ENCODE peak calls at places on chromosome 1, in ten cellular contexts. D, Z, W, K, M, J, B, C, O and A are unnamed samples.

GRCh38 chr1:192496369-192497056 is 79.1 kb upstream of the RGS1 start:
- DNase-seq in D (no peak), Z (no peak), W (no peak), K (no peak), M (no peak), J (no peak), B (no peak), C (no peak), O (no peak), A (no peak)

GRCh38 chr1:10795305-10796021 is 983 bp downstream of the CASZ1 start:
- DNase-seq in D (no peak), Z (peak; percentile 71), W (no peak), K (no peak), M (peak; percentile 42), J (no peak), B (no peak), C (no peak), O (no peak), A (no peak)

GRCh38 chr1:14975119-14975518 is 178.4 kb upstream of the TMEM51 start:
- DNase-seq in D (no peak), Z (no peak), W (no peak), K (no peak), M (no peak), J (no peak), B (no peak), C (no peak), O (no peak), A (no peak)

GRCh38 chr1:222306011-222306410 is 241.9 kb downstream of the HHIPL2 start:
- DNase-seq in D (no peak), Z (no peak), W (no peak), K (no peak), M (no peak), J (no peak), B (no peak), C (no peak), O (no peak), A (no peak)

GRCh38 chr1:26861889-26862371 is 1.0 kb upstream of the SFN start:
- DNase-seq in D (no peak), Z (no peak), W (no peak), K (no peak), M (peak; percentile 44), J (no peak), B (no peak), C (no peak), O (no peak), A (no peak)

GRCh38 chr1:54218883-54219687 is 19.1 kb downstream of the MRPL37 start:
- DNase-seq in D (peak; percentile 77), Z (no peak), W (no peak), K (no peak), M (peak; percentile 57), J (no peak), B (no peak), C (no peak), O (no peak), A (no peak)

GRCh38 chr1:181386340-181386739 is 97.0 kb upstream of the CACNA1E start:
- DNase-seq in D (no peak), Z (no peak), W (no peak), K (no peak), M (no peak), J (no peak), B (no peak), C (no peak), O (no peak), A (no peak)

GRCh38 chr1:7562729-7563605 is 208.1 kb upstream of the VAMP3 start:
- DNase-seq in D (no peak), Z (no peak), W (no peak), K (no peak), M (no peak), J (no peak), B (no peak), C (no peak), O (no peak), A (no peak)

GRCh38 chr1:204171751-204172178 is 5.6 kb upstream of the REN start:
- DNase-seq in D (no peak), Z (no peak), W (no peak), K (no peak), M (no peak), J (no peak), B (no peak), C (no peak), O (peak; percentile 73), A (no peak)

GRCh38 chr1:109294481-109294880 is 11.5 kb upstream of the PSRC1 start:
- DNase-seq in D (no peak), Z (no peak), W (no peak), K (no peak), M (no peak), J (no peak), B (no peak), C (no peak), O (no peak), A (no peak)

GRCh38 chr1:109295712-109296415 is 10.9 kb downstream of the MYBPHL start:
- DNase-seq in D (no peak), Z (no peak), W (no peak), K (no peak), M (no peak), J (no peak), B (no peak), C (no peak), O (no peak), A (no peak)

GRCh38 chr1:109290137-109290536 is 7.2 kb upstream of the PSRC1 start:
- DNase-seq in D (no peak), Z (no peak), W (no peak), K (no peak), M (no peak), J (no peak), B (no peak), C (no peak), O (no peak), A (no peak)

GRCh38 chr1:109293026-109293425 is 10.1 kb upstream of the PSRC1 start:
- DNase-seq in D (no peak), Z (no peak), W (no peak), K (no peak), M (no peak), J (no peak), B (no peak), C (no peak), O (no peak), A (no peak)

GRCh38 chr1:109290998-109291397 is 8.1 kb upstream of the PSRC1 start:
- DNase-seq in D (no peak), Z (no peak), W (no peak), K (no peak), M (no peak), J (no peak), B (no peak), C (no peak), O (no peak), A (no peak)
- H3K27ac ChIP-seq in D (no peak overlapping the region), Z (no peak overlapping the region), W (no peak overlapping the region), K (no peak overlapping the region), M (no peak overlapping the region), J (no peak overlapping the region), B (no peak overlapping the region), C (no peak overlapping the region), O (no peak overlapping the region), A (no peak overlapping the region)

GRCh38 chr1:156503672-156504055 is 3.1 kb upstream of the MEF2D start:
- DNase-seq in D (no peak), Z (no peak), W (no peak), K (no peak), M (no peak), J (no peak), B (no peak), C (no peak), O (no peak), A (no peak)

GRCh38 chr1:156506450-156506849 is 5.9 kb upstream of the MEF2D start:
- DNase-seq in D (no peak), Z (no peak), W (no peak), K (no peak), M (no peak), J (no peak), B (no peak), C (no peak), O (no peak), A (no peak)

GRCh38 chr1:156505679-156506298 is 5.2 kb upstream of the MEF2D start:
- DNase-seq in D (no peak), Z (no peak), W (no peak), K (no peak), M (no peak), J (no peak), B (no peak), C (no peak), O (no peak), A (no peak)

GRCh38 chr1:156504062-156504813 is 3.7 kb upstream of the MEF2D start:
- DNase-seq in D (no peak), Z (no peak), W (no peak), K (no peak), M (no peak), J (no peak), B (peak; percentile 84), C (no peak), O (no peak), A (no peak)

DNA sequence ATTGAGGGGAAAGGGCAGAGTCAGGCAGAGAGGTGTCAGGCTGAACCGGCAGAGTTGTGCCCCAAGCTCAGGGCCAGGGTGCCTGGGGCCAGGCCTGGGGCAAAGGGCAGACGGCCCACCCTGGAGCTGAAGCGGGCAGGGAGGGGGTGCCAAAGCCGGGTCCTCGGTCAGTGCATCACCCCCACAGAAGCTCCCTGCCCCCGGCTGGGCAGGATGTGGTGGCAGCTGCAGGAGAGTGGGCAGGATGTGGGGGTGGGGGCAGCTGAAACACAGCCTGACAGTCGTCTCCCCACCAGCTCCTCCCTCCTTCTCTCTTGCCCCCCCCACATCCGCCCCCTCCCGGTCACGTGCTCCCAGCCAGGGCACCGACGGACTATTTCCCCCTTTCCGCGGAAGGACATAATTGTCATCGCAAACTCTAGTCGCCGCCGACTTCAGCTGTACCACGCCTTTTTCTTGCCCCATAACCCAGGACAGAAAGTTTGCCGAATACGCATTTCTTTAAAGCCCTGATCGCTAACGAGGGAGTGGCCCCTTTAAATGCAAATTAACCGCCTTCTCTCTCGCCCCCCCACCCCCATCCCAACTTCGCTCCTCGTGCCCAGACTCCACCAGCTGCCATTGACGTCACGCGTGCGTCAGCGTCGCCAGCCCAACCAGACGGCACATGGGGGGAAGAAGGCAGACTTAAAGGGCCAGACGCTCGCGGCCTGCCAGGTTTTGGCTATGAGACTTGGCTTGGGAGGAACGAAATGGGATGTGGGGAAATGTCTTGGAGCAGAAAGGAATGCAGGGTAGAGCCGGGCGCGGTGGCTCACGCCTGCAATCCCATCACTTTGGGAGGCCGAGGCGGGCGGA is 4.5 kb upstream of the MEF2D start:
- DNase-seq in D (peak; percentile 99), Z (peak; percentile 100), W (peak; percentile 100), K (peak; percentile 100), M (peak; percentile 99), J (peak; percentile 100), B (peak; percentile 99), C (peak; percentile 99), O (peak; percentile 99), A (peak; percentile 97)
- H3K4me3 ChIP-seq in D (no peak overlapping the region), Z (peak overlapping the region; percentile 36), W (peak overlapping the region; percentile 29), K (peak overlapping the region; percentile 65), M (peak overlapping the region; percentile 14), J (peak overlapping the region; percentile 45), B (peak overlapping the region; percentile 58), C (peak overlapping the region; percentile 4), O (peak overlapping the region; percentile 36), A (peak overlapping the region; percentile 5)

GRCh38 chr1:19889656-19890055 is 7.5 kb downstream of the OTUD3 start:
- DNase-seq in D (no peak), Z (no peak), W (no peak), K (no peak), M (no peak), J (no peak), B (no peak), C (no peak), O (no peak), A (no peak)
- H3K36me3 ChIP-seq in D (no peaks in the 10 kb centered on the region), Z (peaks cover 4% of the 10 kb centered on the region), W (no peaks in the 10 kb centered on the region), K (peaks cover 4% of the 10 kb centered on the region), M (peaks cover 9% of the 10 kb centered on the region), J (peaks cover 50% of the 10 kb centered on the region), B (peaks cover 60% of the 10 kb centered on the region), C (no peaks in the 10 kb centered on the region), O (peaks cover 15% of the 10 kb centered on the region), A (peaks cover 14% of the 10 kb centered on the region)

GRCh38 chr1:174204697-174205308 is 45.5 kb downstream of the RABGAP1L start:
- DNase-seq in D (no peak), Z (no peak), W (no peak), K (no peak), M (no peak), J (no peak), B (no peak), C (no peak), O (no peak), A (no peak)
- H3K27ac ChIP-seq in D (no peak overlapping the region), Z (no peak overlapping the region), W (no peak overlapping the region), K (no peak overlapping the region), M (no peak overlapping the region), J (no peak overlapping the region), B (no peak overlapping the region), C (no peak overlapping the region), O (no peak overlapping the region), A (no peak overlapping the region)